ENCODE peak calls at places on chromosomes 11 and 22, in nine cellular contexts. One of them, this sample, is unnamed.

GRCh38 chr11:94840209-94840608 is 72.1 kb downstream of the AMOTL1 start:
- DNase-seq in breast epithelium: no peak
- DNase-seq in tibial nerve: no peak
- DNase-seq in HCT116: no peak
- DNase-seq in A549: no peak
- DNase-seq in IMR-90: peak; percentile 11
- DNase-seq in esophagus muscularis mucosa: no peak
- DNase-seq in prostate gland: no peak
- DNase-seq in gastrocnemius medialis: no peak
- DNase-seq in this sample: no peak

GRCh38 chr11:131874070-131874469 is 503.7 kb downstream of the NTM start:
- DNase-seq in breast epithelium: no peak
- DNase-seq in tibial nerve: no peak
- DNase-seq in HCT116: no peak
- DNase-seq in A549: no peak
- DNase-seq in IMR-90: no peak
- DNase-seq in esophagus muscularis mucosa: no peak
- DNase-seq in prostate gland: no peak
- DNase-seq in gastrocnemius medialis: no peak
- DNase-seq in this sample: no peak

GRCh38 chr11:36030707-36031365 is 87.0 kb downstream of the LDLRAD3 start:
- DNase-seq in breast epithelium: no peak
- DNase-seq in tibial nerve: no peak
- DNase-seq in HCT116: no peak
- DNase-seq in A549: no peak
- DNase-seq in IMR-90: peak; percentile 78
- DNase-seq in esophagus muscularis mucosa: no peak
- DNase-seq in prostate gland: no peak
- DNase-seq in gastrocnemius medialis: peak; percentile 47
- DNase-seq in this sample: no peak

GRCh38 chr11:66728760-66729385 is at the start of gene SPTBN2:
- DNase-seq in breast epithelium: no peak
- DNase-seq in tibial nerve: no peak
- DNase-seq in HCT116: no peak
- DNase-seq in A549: no peak
- DNase-seq in IMR-90: no peak
- DNase-seq in esophagus muscularis mucosa: no peak
- DNase-seq in prostate gland: no peak
- DNase-seq in gastrocnemius medialis: no peak
- DNase-seq in this sample: no peak

GRCh38 chr22:46452195-46453005 is 85.0 kb downstream of the CELSR1 start:
- DNase-seq in breast epithelium: no peak
- DNase-seq in tibial nerve: no peak
- DNase-seq in HCT116: no peak
- DNase-seq in A549: no peak
- DNase-seq in IMR-90: no peak
- DNase-seq in esophagus muscularis mucosa: no peak
- DNase-seq in prostate gland: peak; percentile 30
- DNase-seq in gastrocnemius medialis: no peak
- DNase-seq in this sample: no peak

GRCh38 chr11:64053699-64054098 is 18.0 kb downstream of the FLRT1 start:
- DNase-seq in breast epithelium: no peak
- DNase-seq in tibial nerve: no peak
- DNase-seq in HCT116: no peak
- DNase-seq in A549: no peak
- DNase-seq in IMR-90: peak; percentile 2
- DNase-seq in esophagus muscularis mucosa: no peak
- DNase-seq in prostate gland: no peak
- DNase-seq in gastrocnemius medialis: no peak
- DNase-seq in this sample: no peak

GRCh38 chr11:109819410-109819809 is 273.8 kb upstream of the ZC3H12C start:
- DNase-seq in breast epithelium: no peak
- DNase-seq in tibial nerve: no peak
- DNase-seq in HCT116: no peak
- DNase-seq in A549: no peak
- DNase-seq in IMR-90: no peak
- DNase-seq in esophagus muscularis mucosa: no peak
- DNase-seq in prostate gland: no peak
- DNase-seq in gastrocnemius medialis: no peak
- DNase-seq in this sample: no peak

GRCh38 chr11:59755701-59756495 is 722 bp downstream of the STX3 start:
- DNase-seq in breast epithelium: peak; percentile 70
- DNase-seq in tibial nerve: peak; percentile 64
- DNase-seq in HCT116: peak; percentile 27
- DNase-seq in A549: peak; percentile 49
- DNase-seq in IMR-90: peak; percentile 63
- DNase-seq in esophagus muscularis mucosa: peak; percentile 94
- DNase-seq in prostate gland: peak; percentile 81
- DNase-seq in gastrocnemius medialis: peak; percentile 79
- DNase-seq in this sample: no peak

GRCh38 chr11:79076526-79077115 is 364.2 kb downstream of the TENM4 start:
- DNase-seq in breast epithelium: no peak
- DNase-seq in tibial nerve: peak; percentile 62
- DNase-seq in HCT116: peak; percentile 32
- DNase-seq in A549: peak; percentile 31
- DNase-seq in IMR-90: no peak
- DNase-seq in esophagus muscularis mucosa: no peak
- DNase-seq in prostate gland: peak; percentile 33
- DNase-seq in gastrocnemius medialis: no peak
- DNase-seq in this sample: no peak

GRCh38 chr11:4393209-4394196 is at the start of gene TRIM21:
- DNase-seq in breast epithelium: peak; percentile 79
- DNase-seq in tibial nerve: peak; percentile 86
- DNase-seq in HCT116: peak; percentile 67
- DNase-seq in A549: peak; percentile 79
- DNase-seq in IMR-90: peak; percentile 79
- DNase-seq in esophagus muscularis mucosa: peak; percentile 95
- DNase-seq in prostate gland: peak; percentile 82
- DNase-seq in gastrocnemius medialis: peak; percentile 72
- DNase-seq in this sample: peak; percentile 8

GRCh38 chr11:93614111-93614784 is 47.2 kb upstream of the CEP295 start:
- DNase-seq in breast epithelium: no peak
- DNase-seq in tibial nerve: no peak
- DNase-seq in HCT116: peak; percentile 43
- DNase-seq in A549: peak; percentile 19
- DNase-seq in IMR-90: no peak
- DNase-seq in esophagus muscularis mucosa: no peak
- DNase-seq in prostate gland: no peak
- DNase-seq in gastrocnemius medialis: no peak
- DNase-seq in this sample: no peak

GRCh38 chr11:82790723-82791487 is 57.2 kb upstream of the FAM181B start:
- DNase-seq in breast epithelium: no peak
- DNase-seq in tibial nerve: no peak
- DNase-seq in HCT116: no peak
- DNase-seq in A549: no peak
- DNase-seq in IMR-90: no peak
- DNase-seq in esophagus muscularis mucosa: no peak
- DNase-seq in prostate gland: no peak
- DNase-seq in gastrocnemius medialis: no peak
- DNase-seq in this sample: no peak

GRCh38 chr22:42283288-42284229 is 13.1 kb upstream of the TCF20 start:
- DNase-seq in breast epithelium: no peak
- DNase-seq in tibial nerve: no peak
- DNase-seq in HCT116: no peak
- DNase-seq in A549: no peak
- DNase-seq in IMR-90: no peak
- DNase-seq in esophagus muscularis mucosa: no peak
- DNase-seq in prostate gland: no peak
- DNase-seq in gastrocnemius medialis: no peak
- DNase-seq in this sample: no peak

GRCh38 chr11:116112031-116112935 is 608.1 kb upstream of the CADM1 start:
- DNase-seq in breast epithelium: no peak
- DNase-seq in tibial nerve: no peak
- DNase-seq in HCT116: no peak
- DNase-seq in A549: no peak
- DNase-seq in IMR-90: no peak
- DNase-seq in esophagus muscularis mucosa: no peak
- DNase-seq in prostate gland: no peak
- DNase-seq in gastrocnemius medialis: no peak
- DNase-seq in this sample: no peak

GRCh38 chr11:12167098-12167999 is 57.0 kb downstream of the MICAL2 start:
- DNase-seq in breast epithelium: no peak
- DNase-seq in tibial nerve: no peak
- DNase-seq in HCT116: peak; percentile 95
- DNase-seq in A549: peak; percentile 92
- DNase-seq in IMR-90: peak; percentile 97
- DNase-seq in esophagus muscularis mucosa: no peak
- DNase-seq in prostate gland: no peak
- DNase-seq in gastrocnemius medialis: no peak
- DNase-seq in this sample: no peak

GRCh38 chr22:22558071-22558971 is 744 bp downstream of the PRAME start:
- DNase-seq in breast epithelium: no peak
- DNase-seq in tibial nerve: no peak
- DNase-seq in HCT116: no peak
- DNase-seq in A549: peak; percentile 59
- DNase-seq in IMR-90: no peak
- DNase-seq in esophagus muscularis mucosa: no peak
- DNase-seq in prostate gland: no peak
- DNase-seq in gastrocnemius medialis: no peak
- DNase-seq in this sample: no peak

DNA sequence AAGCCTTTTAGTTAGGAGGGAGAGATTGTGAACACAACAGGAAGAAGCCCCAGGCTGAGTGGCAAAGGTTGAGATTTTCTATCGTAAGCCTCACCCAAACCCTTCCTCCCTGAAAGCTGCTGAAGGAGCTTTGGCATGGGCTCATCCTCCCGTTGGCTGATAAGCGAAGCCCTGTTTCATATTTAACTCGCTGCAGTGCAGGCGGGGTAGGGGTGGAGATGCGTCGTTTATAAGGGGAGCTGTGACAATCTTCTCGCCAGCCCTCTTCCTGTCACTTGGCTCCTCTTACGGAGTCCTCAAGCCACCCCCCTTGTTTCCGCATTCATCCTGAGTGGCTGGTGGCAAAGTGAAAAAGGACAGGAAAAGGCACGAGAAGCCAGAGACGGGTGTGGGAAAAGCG is 137.0 kb downstream of the OR4C45 start:
- DNase-seq in breast epithelium: no peak
- DNase-seq in tibial nerve: no peak
- DNase-seq in HCT116: no peak
- DNase-seq in A549: no peak
- DNase-seq in IMR-90: no peak
- DNase-seq in esophagus muscularis mucosa: no peak
- DNase-seq in prostate gland: no peak
- DNase-seq in gastrocnemius medialis: no peak
- DNase-seq in this sample: no peak
- H3K9me3 ChIP-seq in breast epithelium: peaks cover 5% of the 10 kb centered on the region
- H3K9me3 ChIP-seq in tibial nerve: no peaks in the 10 kb centered on the region
- H3K9me3 ChIP-seq in HCT116: no peaks in the 10 kb centered on the region
- H3K9me3 ChIP-seq in A549: peaks cover 4% of the 10 kb centered on the region
- H3K9me3 ChIP-seq in IMR-90: peaks cover 10% of the 10 kb centered on the region
- H3K9me3 ChIP-seq in esophagus muscularis mucosa: no peaks in the 10 kb centered on the region
- H3K9me3 ChIP-seq in prostate gland: no peaks in the 10 kb centered on the region
- H3K9me3 ChIP-seq in gastrocnemius medialis: no peaks in the 10 kb centered on the region
- H3K9me3 ChIP-seq in this sample: no peaks in the 10 kb centered on the region

DNA sequence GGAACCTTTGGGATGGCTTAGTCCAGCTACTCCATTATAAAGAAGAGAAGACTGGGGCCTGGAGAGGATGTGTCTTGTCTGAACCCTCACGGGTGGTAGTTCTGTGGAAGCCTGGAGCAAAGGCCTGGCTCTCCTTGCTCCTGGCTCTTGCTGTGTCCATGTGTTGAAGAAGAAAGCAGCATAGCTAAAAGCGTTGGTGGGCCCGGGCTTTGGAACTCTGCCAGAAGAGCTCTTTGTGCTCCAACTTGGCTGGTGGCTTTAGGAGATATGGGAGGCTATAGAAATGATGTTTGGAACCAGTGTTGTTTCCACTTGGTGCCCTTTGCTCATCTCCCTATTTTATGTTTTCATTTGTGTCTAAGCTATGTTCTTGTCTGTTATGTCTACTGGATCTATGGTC is 131.1 kb downstream of the DBX1 start:
- DNase-seq in breast epithelium: no peak
- DNase-seq in tibial nerve: no peak
- DNase-seq in HCT116: no peak
- DNase-seq in A549: no peak
- DNase-seq in IMR-90: no peak
- DNase-seq in esophagus muscularis mucosa: no peak
- DNase-seq in prostate gland: no peak
- DNase-seq in gastrocnemius medialis: no peak
- DNase-seq in this sample: no peak
- H3K27ac ChIP-seq in breast epithelium: no peak overlapping the region
- H3K27ac ChIP-seq in tibial nerve: no peak overlapping the region
- H3K27ac ChIP-seq in HCT116: no peak overlapping the region
- H3K27ac ChIP-seq in A549: peak overlapping the region; percentile 44
- H3K27ac ChIP-seq in IMR-90: no peak overlapping the region
- H3K27ac ChIP-seq in esophagus muscularis mucosa: no peak overlapping the region
- H3K27ac ChIP-seq in prostate gland: no peak overlapping the region
- H3K27ac ChIP-seq in gastrocnemius medialis: no peak overlapping the region
- H3K27ac ChIP-seq in this sample: no peak overlapping the region

GRCh38 chr11:103649401-103649895 is 387.0 kb upstream of the DDI1 start:
- DNase-seq in breast epithelium: no peak
- DNase-seq in tibial nerve: no peak
- DNase-seq in HCT116: no peak
- DNase-seq in A549: no peak
- DNase-seq in IMR-90: no peak
- DNase-seq in esophagus muscularis mucosa: no peak
- DNase-seq in prostate gland: no peak
- DNase-seq in gastrocnemius medialis: no peak
- DNase-seq in this sample: no peak

GRCh38 chr11:103650330-103650729 is 386.1 kb upstream of the DDI1 start:
- DNase-seq in breast epithelium: no peak
- DNase-seq in tibial nerve: no peak
- DNase-seq in HCT116: no peak
- DNase-seq in A549: no peak
- DNase-seq in IMR-90: no peak
- DNase-seq in esophagus muscularis mucosa: no peak
- DNase-seq in prostate gland: no peak
- DNase-seq in gastrocnemius medialis: no peak
- DNase-seq in this sample: no peak

GRCh38 chr11:103651341-103651998 is 385.0 kb upstream of the DDI1 start:
- DNase-seq in breast epithelium: no peak
- DNase-seq in tibial nerve: no peak
- DNase-seq in HCT116: no peak
- DNase-seq in A549: no peak
- DNase-seq in IMR-90: no peak
- DNase-seq in esophagus muscularis mucosa: no peak
- DNase-seq in prostate gland: no peak
- DNase-seq in gastrocnemius medialis: no peak
- DNase-seq in this sample: no peak

GRCh38 chr11:103648054-103648453 is 388.4 kb upstream of the DDI1 start:
- DNase-seq in breast epithelium: no peak
- DNase-seq in tibial nerve: no peak
- DNase-seq in HCT116: no peak
- DNase-seq in A549: no peak
- DNase-seq in IMR-90: no peak
- DNase-seq in esophagus muscularis mucosa: no peak
- DNase-seq in prostate gland: no peak
- DNase-seq in gastrocnemius medialis: no peak
- DNase-seq in this sample: no peak

GRCh38 chr11:103648670-103649400 is 387.6 kb upstream of the DDI1 start:
- DNase-seq in breast epithelium: no peak
- DNase-seq in tibial nerve: no peak
- DNase-seq in HCT116: no peak
- DNase-seq in A549: no peak
- DNase-seq in IMR-90: peak; percentile 26
- DNase-seq in esophagus muscularis mucosa: no peak
- DNase-seq in prostate gland: no peak
- DNase-seq in gastrocnemius medialis: no peak
- DNase-seq in this sample: no peak
- TF ChIP-seq POLR2A in breast epithelium: no peak
- TF ChIP-seq POLR2A in tibial nerve: no peak
- TF ChIP-seq POLR2A in HCT116: no peak
- TF ChIP-seq POLR2A in A549: no peak
- TF ChIP-seq POLR2A in IMR-90: no peak
- TF ChIP-seq POLR2A in esophagus muscularis mucosa: no peak
- TF ChIP-seq POLR2A in prostate gland: no peak
- TF ChIP-seq POLR2A in gastrocnemius medialis: no peak
- TF ChIP-seq POLR2A in this sample: no peak

GRCh38 chr11:100340416-100341323 is 346.4 kb upstream of the ARHGAP42 start:
- DNase-seq in breast epithelium: no peak
- DNase-seq in tibial nerve: no peak
- DNase-seq in HCT116: no peak
- DNase-seq in A549: no peak
- DNase-seq in IMR-90: no peak
- DNase-seq in esophagus muscularis mucosa: no peak
- DNase-seq in prostate gland: no peak
- DNase-seq in gastrocnemius medialis: no peak
- DNase-seq in this sample: no peak
- H3K9me3 ChIP-seq in breast epithelium: no peaks in the 10 kb centered on the region
- H3K9me3 ChIP-seq in tibial nerve: no peaks in the 10 kb centered on the region
- H3K9me3 ChIP-seq in HCT116: no peaks in the 10 kb centered on the region
- H3K9me3 ChIP-seq in A549: no peaks in the 10 kb centered on the region
- H3K9me3 ChIP-seq in IMR-90: no peaks in the 10 kb centered on the region
- H3K9me3 ChIP-seq in esophagus muscularis mucosa: no peaks in the 10 kb centered on the region
- H3K9me3 ChIP-seq in prostate gland: no peaks in the 10 kb centered on the region
- H3K9me3 ChIP-seq in gastrocnemius medialis: no peaks in the 10 kb centered on the region
- H3K9me3 ChIP-seq in this sample: no peaks in the 10 kb centered on the region

This sample was measured in esophagus squamous epithelium.